ENCODE peak calls at places on chromosomes 16 and 17, in six cellular contexts. One of them, this sample, is unnamed.

GRCh38 chr17:80501739-80502577 is 25.6 kb upstream of the NPTX1 start:
- DNase-seq in sigmoid colon: peak
- DNase-seq in H1: no peak
- DNase-seq in GM23338: no peak
- DNase-seq in breast epithelium: no peak
- DNase-seq in endothelial cell of umbilical vein: no peak
- DNase-seq in this sample: no peak

GRCh38 chr17:77085916-77086432 is 54.8 kb upstream of the SEC14L1 start:
- DNase-seq in GM23338: no peak
- DNase-seq in H1: no peak
- DNase-seq in sigmoid colon: no peak
- DNase-seq in endothelial cell of umbilical vein: peak
- DNase-seq in breast epithelium: no peak
- DNase-seq in this sample: no peak

GRCh38 chr17:17401271-17401781 is 75.5 kb upstream of the MED9 start:
- DNase-seq in breast epithelium: no peak
- DNase-seq in GM23338: peak
- DNase-seq in H1: peak
- DNase-seq in sigmoid colon: no peak
- DNase-seq in endothelial cell of umbilical vein: no peak
- DNase-seq in this sample: no peak

GRCh38 chr16:57041182-57042156 is 50.9 kb upstream of the CPNE2 start:
- DNase-seq in endothelial cell of umbilical vein: no peak
- DNase-seq in sigmoid colon: no peak
- DNase-seq in GM23338: no peak
- DNase-seq in breast epithelium: no peak
- DNase-seq in H1: no peak
- DNase-seq in this sample: no peak

GRCh38 chr17:82399601-82400101 is 18.5 kb upstream of the HEXD start:
- DNase-seq in breast epithelium: no peak
- DNase-seq in H1: no peak
- DNase-seq in endothelial cell of umbilical vein: no peak
- DNase-seq in sigmoid colon: no peak
- DNase-seq in GM23338: no peak
- DNase-seq in this sample: no peak

GRCh38 chr17:42194133-42194899 is at the start of gene GHDC:
- DNase-seq in breast epithelium: peak
- DNase-seq in endothelial cell of umbilical vein: peak
- DNase-seq in GM23338: peak
- DNase-seq in H1: no peak
- DNase-seq in sigmoid colon: peak
- DNase-seq in this sample: peak

GRCh38 chr16:48498761-48499600 is 111.0 kb downstream of the N4BP1 start:
- DNase-seq in H1: no peak
- DNase-seq in sigmoid colon: peak
- DNase-seq in breast epithelium: no peak
- DNase-seq in GM23338: peak
- DNase-seq in endothelial cell of umbilical vein: peak
- DNase-seq in this sample: peak

GRCh38 chr17:6075050-6075449 is 4.9 kb downstream of the WSCD1 start:
- DNase-seq in GM23338: no peak
- DNase-seq in H1: no peak
- DNase-seq in sigmoid colon: no peak
- DNase-seq in endothelial cell of umbilical vein: no peak
- DNase-seq in breast epithelium: no peak
- DNase-seq in this sample: no peak

GRCh38 chr16:4028144-4028543 is 88.1 kb downstream of the ADCY9 start:
- DNase-seq in GM23338: no peak
- DNase-seq in H1: no peak
- DNase-seq in breast epithelium: no peak
- DNase-seq in endothelial cell of umbilical vein: no peak
- DNase-seq in sigmoid colon: no peak
- DNase-seq in this sample: no peak
- TF ChIP-seq CTCF in GM23338: no peak
- TF ChIP-seq CTCF in H1: no peak
- TF ChIP-seq CTCF in breast epithelium: no peak
- TF ChIP-seq CTCF in endothelial cell of umbilical vein: no peak
- TF ChIP-seq CTCF in sigmoid colon: no peak
- TF ChIP-seq CTCF in this sample: no peak

DNA sequence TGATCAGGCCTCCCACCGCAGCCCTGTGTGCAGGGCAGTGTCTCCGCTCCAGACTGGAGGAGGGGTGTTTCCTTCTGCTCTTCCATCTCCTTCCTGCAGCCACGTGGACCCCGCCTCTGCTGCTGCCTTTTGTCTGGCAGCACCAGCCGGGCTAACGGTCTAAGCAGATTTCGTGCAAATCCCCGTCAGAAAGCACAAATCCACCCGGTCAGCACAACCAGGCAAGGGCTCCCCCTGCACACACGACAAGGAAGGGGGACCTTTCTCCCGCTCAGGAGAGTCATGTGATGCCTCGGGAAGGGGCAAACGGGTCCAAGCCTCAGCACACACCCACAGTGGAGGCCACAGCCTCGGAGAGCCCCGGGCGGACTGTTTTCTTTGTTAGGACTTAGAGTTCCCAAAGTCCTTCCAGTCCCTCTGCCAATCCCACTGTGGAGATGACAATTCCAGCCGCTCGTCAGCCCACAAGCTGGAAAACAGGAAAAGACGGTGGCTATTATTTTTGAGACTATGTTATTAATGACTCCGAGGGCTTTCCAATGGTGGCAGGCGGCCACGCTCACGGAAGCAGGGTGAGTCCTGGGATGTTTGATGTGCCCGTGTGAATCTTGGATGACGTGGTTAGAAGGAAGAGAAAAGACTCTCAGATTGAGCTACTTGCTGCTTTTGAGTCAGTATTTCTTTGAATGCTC is 22.5 kb upstream of the MEAK7 start:
- DNase-seq in sigmoid colon: no peak
- DNase-seq in GM23338: no peak
- DNase-seq in H1: no peak
- DNase-seq in breast epithelium: no peak
- DNase-seq in endothelial cell of umbilical vein: peak
- DNase-seq in this sample: peak
- H3K4me3 ChIP-seq in sigmoid colon: peak
- H3K4me3 ChIP-seq in GM23338: no peak
- H3K4me3 ChIP-seq in H1: no peak
- H3K4me3 ChIP-seq in breast epithelium: peak
- H3K4me3 ChIP-seq in endothelial cell of umbilical vein: no peak
- H3K4me3 ChIP-seq in this sample: no peak

DNA sequence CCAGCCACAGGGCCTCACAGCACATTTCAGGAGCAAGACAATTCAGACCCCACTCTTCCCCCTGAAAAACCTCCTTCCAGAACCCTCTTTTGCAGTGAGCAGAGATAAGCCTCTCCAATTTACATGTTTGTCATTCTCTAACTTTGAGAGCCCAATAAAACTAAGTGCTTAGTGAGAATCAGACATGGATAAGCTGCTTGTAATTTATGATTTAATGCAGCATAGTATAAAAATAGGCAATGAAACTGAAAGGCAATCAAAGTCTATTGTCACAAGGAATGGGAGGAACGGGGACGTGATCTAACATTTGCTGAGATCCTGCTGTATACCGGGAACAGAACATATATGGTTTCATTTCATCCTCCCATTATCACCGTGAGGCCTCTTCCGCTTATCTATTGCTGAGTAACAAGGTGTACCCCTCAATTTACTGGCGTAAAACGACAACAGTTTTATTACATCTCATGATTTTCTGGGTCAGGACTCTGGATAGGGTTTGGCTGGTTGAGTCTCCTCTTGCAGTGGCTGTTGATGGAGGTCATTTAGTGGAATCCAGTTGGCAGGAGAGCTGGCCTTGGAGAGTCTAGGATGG is 597.4 kb downstream of the MAF start:
- DNase-seq in sigmoid colon: no peak
- DNase-seq in endothelial cell of umbilical vein: no peak
- DNase-seq in GM23338: no peak
- DNase-seq in H1: no peak
- DNase-seq in breast epithelium: no peak
- DNase-seq in this sample: no peak
- TF ChIP-seq POLR2AphosphoS5 in sigmoid colon: no peak
- TF ChIP-seq POLR2AphosphoS5 in endothelial cell of umbilical vein: no peak
- TF ChIP-seq POLR2AphosphoS5 in GM23338: no peak
- TF ChIP-seq POLR2AphosphoS5 in H1: no peak
- TF ChIP-seq POLR2AphosphoS5 in breast epithelium: no peak
- TF ChIP-seq POLR2AphosphoS5 in this sample: no peak

DNA sequence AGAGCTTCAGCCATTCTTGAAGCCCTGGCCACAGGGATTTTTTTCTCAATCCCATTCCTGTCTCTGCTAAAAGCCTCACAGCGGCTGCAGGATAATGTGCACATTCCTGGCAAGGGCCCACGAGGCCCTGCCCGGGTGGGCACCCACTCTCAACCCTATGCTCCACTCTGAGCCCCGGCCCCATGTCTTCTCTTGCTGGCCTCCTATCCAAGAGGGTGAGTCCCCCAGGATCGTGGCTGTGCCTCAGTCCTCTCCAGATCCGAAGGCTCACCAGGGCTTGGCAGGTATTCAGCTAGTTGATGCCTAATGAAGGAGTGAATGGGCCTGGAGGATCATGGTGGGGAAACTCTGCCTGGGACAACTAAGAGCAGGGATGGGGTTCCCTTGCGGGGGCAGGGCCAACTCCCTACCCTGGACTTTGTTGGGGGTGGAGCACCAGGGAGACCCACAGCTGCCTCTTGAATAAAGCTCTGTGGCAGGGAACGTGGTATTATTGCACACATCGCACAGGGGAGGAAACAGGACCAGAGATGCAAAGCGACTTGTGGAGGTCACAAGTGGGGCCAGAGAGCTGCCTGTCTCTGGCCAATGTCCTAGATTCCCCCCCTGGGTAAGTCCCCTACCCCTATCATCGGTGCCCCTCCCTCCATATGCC is 5.4 kb downstream of the ARHGAP27 start:
- DNase-seq in H1: no peak
- DNase-seq in breast epithelium: no peak
- DNase-seq in GM23338: no peak
- DNase-seq in sigmoid colon: no peak
- DNase-seq in endothelial cell of umbilical vein: no peak
- DNase-seq in this sample: no peak
- TF ChIP-seq CTCF in H1: no peak
- TF ChIP-seq CTCF in breast epithelium: no peak
- TF ChIP-seq CTCF in GM23338: no peak
- TF ChIP-seq CTCF in sigmoid colon: no peak
- TF ChIP-seq CTCF in endothelial cell of umbilical vein: no peak
- TF ChIP-seq CTCF in this sample: no peak

This sample was measured in prostate gland.